ENCODE peak calls at places on chromosomes 6 and 20, in nine cellular contexts. K, M, D, B, C, S, E, O and R are unnamed samples.

GRCh38 chr20:59333928-59334327 is 33.5 kb downstream of the EDN3 start:
- DNase-seq in K (no peak), M (no peak), D (no peak), B (no peak), C (no peak), S (peak), E (no peak), O (no peak), R (no peak)

GRCh38 chr20:19977373-19977770 is 39.8 kb upstream of the NAA20 start:
- DNase-seq in K (no peak), M (no peak), D (no peak), B (no peak), C (no peak), S (no peak), E (no peak), O (no peak), R (no peak)

GRCh38 chr6:39189915-39190544 is 39.2 kb downstream of the KCNK5 start:
- DNase-seq in K (peak), M (no peak), D (peak), B (peak), C (peak), S (peak), E (no peak), O (no peak), R (no peak)

GRCh38 chr6:81786159-81786558 is 33.7 kb upstream of the TENT5A start:
- DNase-seq in K (no peak), M (no peak), D (no peak), B (no peak), C (no peak), S (no peak), E (no peak), O (no peak), R (no peak)

GRCh38 chr20:45157977-45158376 is 16.7 kb upstream of the PI3 start:
- DNase-seq in K (peak), M (peak), D (no peak), B (no peak), C (no peak), S (peak), E (peak), O (no peak), R (peak)

GRCh38 chr6:144219056-144219685 is 66.0 kb upstream of the UTRN start:
- DNase-seq in K (peak), M (peak), D (no peak), B (no peak), C (peak), S (no peak), E (peak), O (no peak), R (peak)

GRCh38 chr6:157537518-157537917 is 156.5 kb downstream of the ZDHHC14 start:
- DNase-seq in K (peak), M (no peak), D (no peak), B (no peak), C (no peak), S (no peak), E (no peak), O (no peak), R (no peak)

GRCh38 chr6:11810039-11810541 is 31.5 kb upstream of the ADTRP start:
- DNase-seq in K (peak), M (no peak), D (peak), B (peak), C (peak), S (peak), E (peak), O (peak), R (peak)

GRCh38 chr6:105994522-105995402 is 91.4 kb upstream of the PRDM1 start:
- DNase-seq in K (peak), M (peak), D (peak), B (peak), C (peak), S (peak), E (peak), O (peak), R (no peak)

GRCh38 chr6:64217721-64218603 is 582.4 kb downstream of the PHF3 start:
- DNase-seq in K (no peak), M (no peak), D (no peak), B (no peak), C (no peak), S (no peak), E (peak), O (no peak), R (peak)

GRCh38 chr6:31878761-31879542 is at the start of gene SLC44A4:
- DNase-seq in K (no peak), M (no peak), D (peak), B (no peak), C (no peak), S (peak), E (no peak), O (no peak), R (no peak)

GRCh38 chr6:23621026-23621425 is 505.0 kb upstream of the NRSN1 start:
- DNase-seq in K (no peak), M (no peak), D (no peak), B (no peak), C (no peak), S (no peak), E (peak), O (no peak), R (peak)

GRCh38 chr6:144413418-144413817 is 128.3 kb downstream of the UTRN start:
- DNase-seq in K (no peak), M (no peak), D (no peak), B (no peak), C (no peak), S (peak), E (no peak), O (no peak), R (no peak)

GRCh38 chr20:37576911-37577310 is 49.2 kb upstream of the BLCAP start:
- DNase-seq in K (no peak), M (no peak), D (no peak), B (no peak), C (no peak), S (no peak), E (no peak), O (peak), R (no peak)

GRCh38 chr6:16725145-16725864 is 36.0 kb downstream of the ATXN1 start:
- DNase-seq in K (peak), M (no peak), D (no peak), B (no peak), C (no peak), S (peak), E (peak), O (no peak), R (no peak)

GRCh38 chr6:19587238-19587942 is 249.8 kb upstream of the ID4 start:
- DNase-seq in K (peak), M (no peak), D (no peak), B (no peak), C (no peak), S (no peak), E (no peak), O (no peak), R (no peak)

GRCh38 chr6:109322825-109323580 is 59.3 kb downstream of the CD164 start:
- DNase-seq in K (no peak), M (no peak), D (peak), B (peak), C (no peak), S (no peak), E (no peak), O (peak), R (no peak)

GRCh38 chr6:34243901-34244884 is 4.6 kb downstream of the SMIM29 start:
- DNase-seq in K (peak), M (peak), D (peak), B (no peak), C (peak), S (no peak), E (peak), O (peak), R (peak)

GRCh38 chr20:31608256-31608980 is 3.3 kb downstream of the ID1 start:
- DNase-seq in K (peak), M (peak), D (peak), B (peak), C (peak), S (peak), E (peak), O (peak), R (peak)

GRCh38 chr6:35294308-35294945 is 3.2 kb upstream of the DEF6 start:
- DNase-seq in K (peak), M (peak), D (no peak), B (no peak), C (peak), S (peak), E (peak), O (peak), R (peak)

GRCh38 chr6:156111913-156112312 is 656.3 kb upstream of the NOX3 start:
- DNase-seq in K (no peak), M (no peak), D (no peak), B (no peak), C (no peak), S (no peak), E (no peak), O (no peak), R (no peak)

GRCh38 chr20:58711266-58712051 is 18.9 kb downstream of the NPEPL1 start:
- DNase-seq in K (no peak), M (no peak), D (peak), B (peak), C (no peak), S (no peak), E (no peak), O (peak), R (no peak)

GRCh38 chr6:30490031-30490876 is 945 bp downstream of the HLA-E start:
- DNase-seq in K (peak), M (no peak), D (peak), B (peak), C (no peak), S (peak), E (peak), O (peak), R (no peak)

GRCh38 chr6:135782517-135782916 is 69.0 kb upstream of the PDE7B start:
- DNase-seq in K (no peak), M (no peak), D (no peak), B (no peak), C (no peak), S (no peak), E (no peak), O (no peak), R (no peak)

GRCh38 chr6:122995930-122996796 is at the start of gene CLVS2:
- DNase-seq in K (peak), M (no peak), D (peak), B (no peak), C (peak), S (no peak), E (peak), O (peak), R (no peak)

GRCh38 chr6:27667016-27667415 is 194.1 kb upstream of the ZNF184 start:
- DNase-seq in K (no peak), M (no peak), D (no peak), B (no peak), C (no peak), S (no peak), E (no peak), O (no peak), R (no peak)

GRCh38 chr6:20159781-20160540 is 52.3 kb downstream of the MBOAT1 start:
- DNase-seq in K (peak), M (no peak), D (no peak), B (no peak), C (no peak), S (no peak), E (peak), O (no peak), R (peak)

GRCh38 chr6:92777146-92777740 is 642.1 kb downstream of the EPHA7 start:
- DNase-seq in K (peak), M (no peak), D (no peak), B (no peak), C (no peak), S (no peak), E (peak), O (no peak), R (peak)

GRCh38 chr6:144012534-144012933 is 4.5 kb upstream of the PLAGL1 start:
- DNase-seq in K (peak), M (no peak), D (no peak), B (no peak), C (no peak), S (no peak), E (no peak), O (no peak), R (no peak)

GRCh38 chr6:132961122-132961521 is 146.8 kb downstream of the RPS12 start:
- DNase-seq in K (peak), M (no peak), D (no peak), B (no peak), C (no peak), S (no peak), E (peak), O (no peak), R (peak)

GRCh38 chr6:163716690-163717089 is 302.2 kb downstream of the QKI start:
- DNase-seq in K (no peak), M (no peak), D (no peak), B (no peak), C (no peak), S (no peak), E (no peak), O (no peak), R (no peak)
- H3K4me3 ChIP-seq in K (no peak), M (no peak), D (no peak), B (no peak), C (no peak), S (no peak), E (no peak), O (no peak), R (no peak)

GRCh38 chr20:1320016-1320415 is 8.9 kb downstream of the SDCBP2 start:
- DNase-seq in K (no peak), M (no peak), D (no peak), B (no peak), C (no peak), S (no peak), E (no peak), O (no peak), R (no peak)
- TF ChIP-seq CTCF in K (no peak), M (no peak), D (no peak), B (no peak), C (no peak), S (no peak), E (no peak), O (no peak), R (no peak)

GRCh38 chr20:2131366-2131765 is 29.7 kb downstream of the STK35 start:
- DNase-seq in K (peak), M (peak), D (no peak), B (no peak), C (no peak), S (no peak), E (peak), O (peak), R (peak)

GRCh38 chr20:2136275-2136674 is 34.6 kb downstream of the STK35 start:
- DNase-seq in K (no peak), M (no peak), D (no peak), B (no peak), C (no peak), S (no peak), E (no peak), O (no peak), R (no peak)

GRCh38 chr20:2132461-2132901 is 30.9 kb downstream of the STK35 start:
- DNase-seq in K (no peak), M (peak), D (no peak), B (no peak), C (no peak), S (no peak), E (no peak), O (no peak), R (no peak)

GRCh38 chr20:2135018-2135417 is 33.4 kb downstream of the STK35 start:
- DNase-seq in K (peak), M (no peak), D (no peak), B (no peak), C (no peak), S (no peak), E (no peak), O (no peak), R (no peak)

GRCh38 chr20:2133318-2134183 is 31.9 kb downstream of the STK35 start:
- DNase-seq in K (peak), M (no peak), D (no peak), B (no peak), C (peak), S (no peak), E (peak), O (no peak), R (peak)
- H3K4me3 ChIP-seq in K (no peak), M (no peak), D (no peak), B (no peak), C (no peak), S (no peak), E (no peak), O (no peak), R (no peak)

DNA sequence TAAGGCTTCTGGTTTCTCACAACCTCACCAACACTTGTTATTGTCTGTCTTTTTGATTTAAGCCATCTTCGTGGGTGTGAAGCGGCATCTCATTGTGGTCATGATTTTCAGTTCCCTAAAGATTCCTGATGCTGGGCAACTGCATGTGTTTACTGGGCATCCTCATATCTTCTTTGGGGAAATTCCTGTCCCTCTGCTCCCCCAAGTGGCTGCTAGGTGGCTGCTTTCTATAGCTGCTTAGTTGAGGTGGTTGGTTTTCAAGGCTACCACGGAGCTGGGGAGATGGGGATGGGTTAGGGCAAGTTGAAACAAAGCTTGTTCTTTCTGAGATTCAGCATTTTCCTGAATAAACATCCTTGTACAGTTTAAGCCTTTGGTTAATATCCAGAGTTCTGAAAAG is 403.9 kb upstream of the SULF2 start:
- DNase-seq in K (peak), M (peak), D (no peak), B (no peak), C (peak), S (no peak), E (peak), O (no peak), R (no peak)
- TF ChIP-seq CTCF in K (peak), M (peak), D (no peak), B (peak), C (peak), S (no peak), E (peak), O (no peak), R (peak)

GRCh38 chr20:382291-383115 is 1.9 kb downstream of the TRIB3 start:
- DNase-seq in K (no peak), M (no peak), D (no peak), B (no peak), C (no peak), S (no peak), E (no peak), O (no peak), R (no peak)
- H3K4me3 ChIP-seq in K (peak), M (peak), D (peak), B (peak), C (peak), S (no peak), E (peak), O (no peak), R (peak)

GRCh38 chr6:44698602-44699001 is 311.1 kb downstream of the CDC5L start:
- DNase-seq in K (peak), M (no peak), D (no peak), B (no peak), C (no peak), S (no peak), E (no peak), O (no peak), R (no peak)

GRCh38 chr6:44696686-44697085 is 309.2 kb downstream of the CDC5L start:
- DNase-seq in K (peak), M (no peak), D (no peak), B (no peak), C (no peak), S (no peak), E (no peak), O (no peak), R (no peak)

GRCh38 chr6:44696099-44696498 is 308.6 kb downstream of the CDC5L start:
- DNase-seq in K (peak), M (no peak), D (no peak), B (no peak), C (no peak), S (no peak), E (peak), O (no peak), R (peak)

GRCh38 chr6:44699082-44699481 is 311.6 kb downstream of the CDC5L start:
- DNase-seq in K (peak), M (no peak), D (no peak), B (no peak), C (no peak), S (no peak), E (peak), O (no peak), R (no peak)

GRCh38 chr6:44697333-44697732 is 309.8 kb downstream of the CDC5L start:
- DNase-seq in K (peak), M (no peak), D (no peak), B (no peak), C (no peak), S (no peak), E (no peak), O (no peak), R (no peak)
- TF ChIP-seq CTCF in K (peak), M (no peak), D (no peak), B (no peak), C (no peak), S (no peak), E (no peak), O (no peak), R (no peak)

GRCh38 chr20:15164726-15165125 is 827.3 kb upstream of the FLRT3 start:
- DNase-seq in K (no peak), M (no peak), D (no peak), B (no peak), C (no peak), S (no peak), E (no peak), O (no peak), R (no peak)

GRCh38 chr20:15166744-15167143 is 829.3 kb upstream of the FLRT3 start:
- DNase-seq in K (no peak), M (no peak), D (no peak), B (no peak), C (no peak), S (no peak), E (no peak), O (no peak), R (no peak)

GRCh38 chr20:15158438-15158990 is 821.1 kb upstream of the FLRT3 start:
- DNase-seq in K (no peak), M (no peak), D (no peak), B (no peak), C (no peak), S (no peak), E (no peak), O (no peak), R (no peak)

GRCh38 chr20:15163632-15164031 is 826.2 kb upstream of the FLRT3 start:
- DNase-seq in K (no peak), M (no peak), D (no peak), B (no peak), C (no peak), S (no peak), E (no peak), O (no peak), R (no peak)

GRCh38 chr20:15162061-15162740 is 824.8 kb upstream of the FLRT3 start:
- DNase-seq in K (no peak), M (no peak), D (no peak), B (no peak), C (no peak), S (peak), E (no peak), O (no peak), R (no peak)
- H3K4me3 ChIP-seq in K (peak), M (no peak), D (peak), B (peak), C (peak), S (no peak), E (no peak), O (no peak), R (no peak)

GRCh38 chr6:85348643-85349042 is 101.2 kb upstream of the NT5E start:
- DNase-seq in K (no peak), M (no peak), D (no peak), B (no peak), C (no peak), S (no peak), E (no peak), O (no peak), R (no peak)
- TF ChIP-seq CTCF in K (no peak), M (no peak), D (no peak), B (no peak), C (no peak), S (no peak), E (no peak), O (no peak), R (no peak)

DNA sequence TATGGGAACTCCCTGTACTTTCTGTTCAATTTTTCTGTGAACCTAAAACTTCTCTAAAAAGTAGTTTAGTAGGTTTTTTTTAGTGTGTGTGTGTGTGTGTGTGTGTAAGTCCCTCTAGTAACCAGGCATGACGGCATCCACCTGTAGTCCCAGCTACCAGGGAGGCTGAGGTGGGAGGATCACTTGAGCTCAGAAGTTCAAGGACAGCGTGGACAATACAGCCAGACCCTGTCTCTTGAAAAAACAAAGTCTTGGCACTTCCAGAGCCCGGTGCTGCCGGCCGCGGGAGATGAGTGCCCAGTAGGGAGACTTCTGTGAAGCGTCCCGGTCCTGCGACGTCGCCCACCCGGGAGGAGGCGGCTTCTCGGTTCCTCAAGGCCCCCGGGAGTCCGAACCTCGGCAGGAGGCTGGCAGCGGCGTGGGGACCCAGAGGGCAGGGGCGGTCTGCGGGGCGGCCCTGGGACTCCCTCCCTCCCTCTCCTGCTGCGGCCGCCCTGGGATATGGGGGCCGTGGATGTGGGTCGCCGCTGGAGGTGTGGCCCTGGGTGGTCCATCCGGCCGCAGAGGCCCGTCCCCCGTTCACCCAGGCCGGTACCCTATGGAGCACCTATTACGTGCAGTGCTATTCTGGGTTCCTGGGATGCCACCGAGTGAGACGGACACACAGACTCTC is 78.0 kb upstream of the SIRPG start:
- DNase-seq in K (no peak), M (no peak), D (peak), B (no peak), C (no peak), S (no peak), E (no peak), O (no peak), R (no peak)
- H3K4me3 ChIP-seq in K (no peak), M (no peak), D (no peak), B (no peak), C (no peak), S (no peak), E (no peak), O (no peak), R (no peak)